ENCODE peak calls at places on chromosomes 6 and 20, in six cellular contexts. K is ascending aorta; G is spleen; P is mesenchymal stem cell; D is tibial nerve; Q is CD8-positive, alpha-beta memory T cell. V is an unnamed sample. For H3K4me1 and H3K9me3, the result is how much of the 10 kb centered on the place peaks cover.

GRCh38 chr20:38230957-38231785 is 29.4 kb downstream of the KIAA1755 start:
- DNase-seq in K (no peak), G (no peak), P (no peak), D (no peak), Q (no peak), V (no peak)

GRCh38 chr6:54980511-54981275 is 134.1 kb downstream of the FAM83B start:
- DNase-seq in K (no peak), G (no peak), P (peak), D (no peak), Q (no peak), V (no peak)

GRCh38 chr20:20520776-20521175 is 152.9 kb downstream of the INSM1 start:
- DNase-seq in K (no peak), G (no peak), P (peak), D (no peak), Q (no peak), V (no peak)

GRCh38 chr6:40661726-40662125 is 74.6 kb upstream of the LRFN2 start:
- DNase-seq in K (no peak), G (no peak), P (no peak), D (no peak), Q (no peak), V (no peak)

GRCh38 chr6:82917346-82918064 is 148.1 kb downstream of the UBE3D start:
- DNase-seq in K (no peak), G (no peak), P (no peak), D (no peak), Q (no peak), V (no peak)

GRCh38 chr6:48597951-48598350 is 487.0 kb upstream of the PTCHD4 start:
- DNase-seq in K (no peak), G (no peak), P (no peak), D (no peak), Q (no peak), V (no peak)

GRCh38 chr6:157840776-157841175 is 17.7 kb downstream of the SNX9 start:
- DNase-seq in K (no peak), G (no peak), P (peak), D (no peak), Q (no peak), V (no peak)

GRCh38 chr20:50610212-50610718 is 81.1 kb downstream of the RIPOR3 start:
- DNase-seq in K (no peak), G (no peak), P (no peak), D (no peak), Q (no peak), V (no peak)

GRCh38 chr20:62248890-62249560 is 10.7 kb downstream of the OSBPL2 start:
- DNase-seq in K (no peak), G (no peak), P (no peak), D (no peak), Q (no peak), V (no peak)

GRCh38 chr6:69953491-69953890 is 87.1 kb downstream of the COL19A1 start:
- DNase-seq in K (no peak), G (no peak), P (no peak), D (no peak), Q (no peak), V (no peak)

GRCh38 chr6:141153563-141153962 is 979.2 kb upstream of the GJE1 start:
- DNase-seq in K (no peak), G (no peak), P (no peak), D (no peak), Q (peak), V (peak)

GRCh38 chr20:38094968-38095689 is 61.6 kb downstream of the RPRD1B start:
- DNase-seq in K (no peak), G (no peak), P (peak), D (no peak), Q (no peak), V (no peak)

GRCh38 chr6:40398034-40398679 is 189.0 kb downstream of the LRFN2 start:
- DNase-seq in K (no peak), G (no peak), P (no peak), D (no peak), Q (no peak), V (no peak)

GRCh38 chr6:107305391-107305790 is 154.0 kb downstream of the PDSS2 start:
- DNase-seq in K (no peak), G (no peak), P (no peak), D (no peak), Q (no peak), V (no peak)

GRCh38 chr20:63005240-63005861 is 1.4 kb downstream of the BHLHE23 start:
- DNase-seq in K (no peak), G (no peak), P (no peak), D (no peak), Q (no peak), V (no peak)

GRCh38 chr6:149815788-149816187 is 48.4 kb downstream of the LRP11 start:
- DNase-seq in K (no peak), G (no peak), P (no peak), D (no peak), Q (no peak), V (no peak)

GRCh38 chr20:58651823-58652605 is 931 bp downstream of the STX16 start:
- DNase-seq in K (no peak), G (peak), P (peak), D (no peak), Q (peak), V (peak)

GRCh38 chr20:50565874-50566273 is 55.7 kb downstream of the PTPN1 start:
- DNase-seq in K (no peak), G (no peak), P (no peak), D (no peak), Q (no peak), V (no peak)

GRCh38 chr6:8082954-8083858 is 19.0 kb upstream of the BLOC1S5 start:
- DNase-seq in K (no peak), G (no peak), P (peak), D (no peak), Q (no peak), V (no peak)

GRCh38 chr6:144395835-144396234 is 110.7 kb downstream of the UTRN start:
- DNase-seq in K (no peak), G (no peak), P (no peak), D (no peak), Q (no peak), V (no peak)

GRCh38 chr6:155580904-155581303 is 125.3 kb upstream of the NOX3 start:
- DNase-seq in K (no peak), G (no peak), P (no peak), D (no peak), Q (no peak), V (no peak)

GRCh38 chr20:59222982-59223610 is 59.5 kb downstream of the ZNF831 start:
- DNase-seq in K (no peak), G (no peak), P (no peak), D (no peak), Q (no peak), V (no peak)

GRCh38 chr6:148235446-148235845 is 107.2 kb upstream of the SASH1 start:
- DNase-seq in K (no peak), G (no peak), P (no peak), D (no peak), Q (no peak), V (no peak)

GRCh38 chr6:139881728-139882211 is 507.3 kb upstream of the CITED2 start:
- DNase-seq in K (no peak), G (no peak), P (peak), D (peak), Q (no peak), V (peak)

GRCh38 chr6:25371037-25371347 is 91.8 kb downstream of the CARMIL1 start:
- DNase-seq in K (no peak), G (no peak), P (no peak), D (no peak), Q (no peak), V (no peak)

GRCh38 chr6:27280540-27281000 is 31.5 kb downstream of the POM121L2 start:
- DNase-seq in K (no peak), G (no peak), P (peak), D (no peak), Q (no peak), V (no peak)

GRCh38 chr6:57162008-57162407 is 10.1 kb upstream of the BAG2 start:
- DNase-seq in K (no peak), G (no peak), P (no peak), D (no peak), Q (no peak), V (no peak)

GRCh38 chr6:140311146-140311545 is 936.7 kb upstream of the CITED2 start:
- DNase-seq in K (no peak), G (no peak), P (no peak), D (no peak), Q (no peak), V (no peak)

GRCh38 chr20:39446397-39446796 is 484.3 kb downstream of the DHX35 start:
- DNase-seq in K (no peak), G (no peak), P (no peak), D (no peak), Q (no peak), V (no peak)

GRCh38 chr20:58219342-58219700 is 9.1 kb downstream of the ANKRD60 start:
- DNase-seq in K (no peak), G (no peak), P (no peak), D (no peak), Q (no peak), V (no peak)

GRCh38 chr20:36604952-36605308 is 649 bp upstream of the RAB5IF start:
- DNase-seq in K (peak), G (peak), P (no peak), D (peak), Q (no peak), V (peak)

DNA sequence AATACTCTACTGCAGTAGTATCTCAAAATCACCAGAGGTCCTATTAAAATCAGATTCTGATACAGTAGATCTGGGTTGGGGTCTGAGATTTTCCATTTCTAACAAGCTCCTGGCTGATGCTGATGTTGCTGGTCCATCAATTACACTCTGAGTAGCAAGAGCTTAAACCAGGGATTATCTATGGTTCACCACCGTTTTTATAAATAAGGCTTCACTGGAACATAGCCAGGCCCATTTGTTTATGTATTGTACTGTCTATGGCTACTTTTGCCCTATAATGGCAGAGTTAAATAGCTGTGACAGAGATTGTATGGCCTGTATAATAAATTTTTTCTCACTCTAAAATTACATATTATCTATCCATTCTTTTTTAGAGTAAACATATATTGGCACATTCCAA is 53.0 kb downstream of the NUDT3 start:
- DNase-seq in K (no peak), G (no peak), P (peak), D (no peak), Q (no peak), V (no peak)
- H3K4me1 ChIP-seq in K (under half), G (half or more), P (under half), D (half or more), Q (under half), V (under half)

GRCh38 chr20:15940127-15940526 is 633.1 kb downstream of the KIF16B start:
- DNase-seq in K (no peak), G (no peak), P (no peak), D (no peak), Q (no peak), V (no peak)
- H3K9me3 ChIP-seq in K (under half), G (under half), P (under half), D (under half), Q (under half), V (under half)

GRCh38 chr6:32975886-32976285 is 7.5 kb downstream of the BRD2 start:
- DNase-seq in K (no peak), G (no peak), P (no peak), D (no peak), Q (no peak), V (no peak)

GRCh38 chr6:32976334-32977069 is 8.1 kb downstream of the BRD2 start:
- DNase-seq in K (no peak), G (no peak), P (no peak), D (no peak), Q (no peak), V (no peak)

GRCh38 chr6:32977953-32978324 is 9.5 kb downstream of the BRD2 start:
- DNase-seq in K (no peak), G (no peak), P (no peak), D (no peak), Q (no peak), V (no peak)

GRCh38 chr6:32979720-32980487 is 11.5 kb downstream of the BRD2 start:
- DNase-seq in K (no peak), G (no peak), P (no peak), D (no peak), Q (no peak), V (no peak)

GRCh38 chr6:32977272-32977952 is 9.0 kb downstream of the BRD2 start:
- DNase-seq in K (no peak), G (no peak), P (no peak), D (no peak), Q (no peak), V (no peak)
- H3K4me1 ChIP-seq in K (under half), G (half or more), P (under half), D (half or more), Q (under half), V (under half)

GRCh38 chr6:4788482-4788881 is 12.3 kb downstream of the CDYL start:
- DNase-seq in K (no peak), G (no peak), P (no peak), D (no peak), Q (no peak), V (no peak)

GRCh38 chr6:4791174-4791573 is 15.0 kb downstream of the CDYL start:
- DNase-seq in K (no peak), G (no peak), P (no peak), D (no peak), Q (no peak), V (no peak)

GRCh38 chr6:4790158-4790899 is 14.1 kb downstream of the CDYL start:
- DNase-seq in K (no peak), G (no peak), P (no peak), D (no peak), Q (no peak), V (no peak)

GRCh38 chr6:4788953-4789584 is 12.9 kb downstream of the CDYL start:
- DNase-seq in K (no peak), G (peak), P (no peak), D (no peak), Q (no peak), V (no peak)

DNA sequence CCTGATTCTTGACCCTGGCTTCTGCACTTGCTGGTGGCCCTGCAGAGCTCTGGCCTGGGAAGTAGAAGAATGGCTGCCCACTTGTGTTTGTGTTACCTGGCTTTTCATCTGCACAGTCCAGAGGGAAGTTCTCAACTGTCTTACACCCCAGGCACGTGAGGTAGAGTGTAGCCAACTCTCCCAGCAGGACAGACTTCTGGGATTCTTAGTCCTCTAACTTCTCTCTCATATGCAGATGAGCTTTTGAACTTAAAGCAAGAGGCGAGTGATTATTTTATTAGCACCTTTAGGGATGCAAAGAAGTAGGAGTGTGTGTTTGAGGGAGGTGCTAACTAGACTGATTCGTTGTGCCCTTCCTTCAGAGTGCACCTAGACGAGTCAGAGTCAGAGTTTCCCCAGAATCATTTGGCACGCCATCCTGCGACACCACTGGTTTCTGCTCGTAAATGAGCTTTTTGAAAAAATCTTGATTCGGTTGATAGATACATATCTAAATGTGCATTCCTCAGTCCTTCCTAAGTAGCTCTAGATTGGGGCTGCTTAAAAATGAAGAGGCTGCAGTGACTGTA is 10.8 kb downstream of the CDYL start:
- DNase-seq in K (no peak), G (no peak), P (no peak), D (no peak), Q (no peak), V (no peak)
- H3K9me3 ChIP-seq in K (under half), G (under half), P (under half), D (under half), Q (under half), V (under half)